ENCODE peak calls at places on chromosome 19, in five cellular contexts. B is fibroblast of lung, U is psoas muscle, F is MG63, E is heart right ventricle. X is an unnamed sample.

GRCh38 chr19:10768369-10768768 is 50.5 kb downstream of the DNM2 start:
- DNase-seq in U (no peak), E (no peak), B (no peak), F (no peak), X (no peak)

GRCh38 chr19:29832801-29833200 is 21.0 kb downstream of the CCNE1 start:
- DNase-seq in E (no peak), F (no peak), U (no peak), B (no peak), X (no peak)

GRCh38 chr19:10151521-10151920 is 31.8 kb upstream of the EIF3G start:
- DNase-seq in E (no peak), F (no peak), U (no peak), B (no peak), X (no peak)

GRCh38 chr19:4531562-4532165 is 3.4 kb downstream of the PLIN5 start:
- DNase-seq in B (no peak), F (no peak), E (no peak), U (peak; percentile 34), X (no peak)

GRCh38 chr19:3644351-3645066 is 17.9 kb upstream of the CACTIN start:
- DNase-seq in U (no peak), E (no peak), F (peak; percentile 41), B (peak; percentile 63), X (no peak)

GRCh38 chr19:58022283-58022660 is 11.6 kb upstream of the ZSCAN1 start:
- DNase-seq in B (no peak), U (no peak), E (no peak), F (no peak), X (no peak)

GRCh38 chr19:18460313-18460712 is 22.4 kb upstream of the ISYNA1 start:
- DNase-seq in F (peak; percentile 85), U (peak; percentile 90), B (peak; percentile 84), E (peak; percentile 46), X (peak; percentile 54)

GRCh38 chr19:17517898-17518297 is 6.4 kb downstream of the PGLS start:
- DNase-seq in E (no peak), F (no peak), B (peak; percentile 35), U (no peak), X (no peak)

GRCh38 chr19:15971217-15971616 is 22.4 kb downstream of the OR10H4 start:
- DNase-seq in B (no peak), U (no peak), F (no peak), E (no peak), X (no peak)

GRCh38 chr19:14473915-14474578 is 1.1 kb downstream of the PTGER1 start:
- DNase-seq in U (peak; percentile 56), F (no peak), B (no peak), E (no peak), X (no peak)

GRCh38 chr19:35869327-35870123 is 1.2 kb downstream of the APLP1 start:
- DNase-seq in U (peak; percentile 59), B (peak; percentile 42), F (peak; percentile 49), E (peak; percentile 53), X (no peak)

GRCh38 chr19:55647732-55648656 is at the start of gene CCDC106:
- DNase-seq in F (peak; percentile 74), U (peak; percentile 78), E (peak; percentile 79), B (peak; percentile 75), X (peak; percentile 43)

GRCh38 chr19:52638601-52639000 is 446 bp upstream of the ZNF83 start:
- DNase-seq in E (peak; percentile 6), F (peak; percentile 64), B (no peak), U (peak; percentile 33), X (no peak)

GRCh38 chr19:1265611-1266115 is 3.5 kb upstream of the CIRBP start:
- DNase-seq in E (peak; percentile 63), F (peak; percentile 88), U (peak; percentile 89), B (peak; percentile 80), X (peak; percentile 66)

GRCh38 chr19:18737337-18737953 is 53.7 kb downstream of the COMP start:
- DNase-seq in U (no peak), F (no peak), B (no peak), E (no peak), X (no peak)

GRCh38 chr19:18496167-18496979 is 25.5 kb downstream of the ELL start:
- DNase-seq in F (peak; percentile 57), B (no peak), E (no peak), U (no peak), X (no peak)

GRCh38 chr19:15424692-15425272 is 6.0 kb upstream of the AKAP8L start:
- DNase-seq in U (no peak), F (no peak), B (no peak), E (no peak), X (no peak)

GRCh38 chr19:10018219-10018618 is 4.9 kb downstream of the RDH8 start:
- DNase-seq in U (no peak), E (no peak), B (peak; percentile 36), F (no peak), X (peak; percentile 56)

GRCh38 chr19:15469513-15470297 is 5.4 kb upstream of the RASAL3 start:
- DNase-seq in E (no peak), F (no peak), U (no peak), B (no peak), X (no peak)

GRCh38 chr19:1295169-1296012 is 9.7 kb downstream of the EFNA2 start:
- DNase-seq in U (no peak), F (no peak), E (no peak), B (no peak), X (no peak)

GRCh38 chr19:11169896-11170678 is 14.5 kb upstream of the SPC24 start:
- DNase-seq in E (no peak), F (no peak), B (peak; percentile 42), U (peak; percentile 41), X (peak; percentile 74)

GRCh38 chr19:19098703-19099632 is 35.2 kb downstream of the SLC25A42 start:
- DNase-seq in E (peak; percentile 39), F (no peak), B (no peak), U (no peak), X (no peak)

GRCh38 chr19:14577885-14578427 is 4.9 kb upstream of the CLEC17A start:
- DNase-seq in U (no peak), F (no peak), B (no peak), E (no peak), X (no peak)

GRCh38 chr19:54554006-54554405 is 19.6 kb upstream of the LILRA2 start:
- DNase-seq in F (peak; percentile 45), E (no peak), B (no peak), U (no peak), X (no peak)

GRCh38 chr19:13019330-13019729 is 24.1 kb downstream of the NFIX start:
- DNase-seq in B (no peak), F (no peak), U (no peak), E (no peak), X (no peak)
- H3K4me3 ChIP-seq in B (no peak overlapping the region), F (no peak overlapping the region), U (peak overlapping the region; percentile 57), E (no peak overlapping the region), X (no peak overlapping the region)

GRCh38 chr19:34193439-34193838 is 21.1 kb downstream of the LSM14A start:
- DNase-seq in F (no peak), U (no peak), E (no peak), B (no peak), X (no peak)

GRCh38 chr19:34189199-34189916 is 17.1 kb downstream of the LSM14A start:
- DNase-seq in F (no peak), E (no peak), B (no peak), U (no peak), X (no peak)

GRCh38 chr19:34193876-34194275 is 21.6 kb downstream of the LSM14A start:
- DNase-seq in U (no peak), E (no peak), B (no peak), F (no peak), X (no peak)

GRCh38 chr19:34189917-34190425 is 17.7 kb downstream of the LSM14A start:
- DNase-seq in E (no peak), U (no peak), F (no peak), B (no peak), X (no peak)

DNA sequence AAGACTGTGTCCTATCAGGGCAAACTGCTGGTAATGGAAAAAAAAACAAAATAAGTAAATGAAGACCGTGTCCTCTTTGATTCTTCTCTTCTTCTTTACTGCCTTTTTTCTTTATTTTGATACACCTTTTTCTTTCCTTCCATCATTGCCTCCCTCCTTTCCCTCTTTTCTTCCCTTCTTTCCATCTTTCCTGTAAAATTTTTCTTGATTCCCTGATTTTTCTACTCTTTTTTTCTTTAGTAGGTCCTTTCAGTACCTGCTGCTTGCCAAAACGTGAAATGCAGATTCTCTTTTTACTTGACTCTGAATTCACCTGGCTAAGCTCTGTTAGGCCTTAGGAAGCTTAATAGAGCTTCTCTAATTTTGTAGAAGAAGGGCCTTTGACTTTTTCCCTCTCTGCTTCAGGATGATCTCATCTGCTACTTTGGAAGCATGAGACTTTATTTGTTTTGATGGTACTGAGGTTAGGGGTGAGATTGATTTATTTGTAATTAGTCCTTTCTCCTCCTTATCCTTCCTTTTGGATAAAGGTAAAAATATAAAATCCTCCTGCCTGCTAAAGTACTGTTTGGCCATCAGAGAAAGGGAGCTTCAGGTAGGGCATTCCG is 19.2 kb downstream of the LSM14A start:
- DNase-seq in U (no peak), E (no peak), F (no peak), B (no peak), X (no peak)
- H3K4me3 ChIP-seq in U (no peak overlapping the region), E (no peak overlapping the region), F (no peak overlapping the region), B (no peak overlapping the region), X (no peak overlapping the region)

GRCh38 chr19:47512183-47512947 is 2.5 kb downstream of the NAPA start:
- DNase-seq in B (peak; percentile 78), F (peak; percentile 57), E (no peak), U (no peak), X (no peak)

GRCh38 chr19:47511681-47512080 is 3.2 kb downstream of the NAPA start:
- DNase-seq in U (peak; percentile 60), F (peak; percentile 83), B (no peak), E (no peak), X (no peak)

GRCh38 chr19:47511128-47511517 is 3.7 kb downstream of the NAPA start:
- DNase-seq in U (peak; percentile 52), B (no peak), E (no peak), F (peak; percentile 78), X (no peak)

GRCh38 chr19:47514151-47514868 is 553 bp downstream of the NAPA start:
- DNase-seq in F (no peak), U (no peak), E (no peak), B (no peak), X (no peak)

DNA sequence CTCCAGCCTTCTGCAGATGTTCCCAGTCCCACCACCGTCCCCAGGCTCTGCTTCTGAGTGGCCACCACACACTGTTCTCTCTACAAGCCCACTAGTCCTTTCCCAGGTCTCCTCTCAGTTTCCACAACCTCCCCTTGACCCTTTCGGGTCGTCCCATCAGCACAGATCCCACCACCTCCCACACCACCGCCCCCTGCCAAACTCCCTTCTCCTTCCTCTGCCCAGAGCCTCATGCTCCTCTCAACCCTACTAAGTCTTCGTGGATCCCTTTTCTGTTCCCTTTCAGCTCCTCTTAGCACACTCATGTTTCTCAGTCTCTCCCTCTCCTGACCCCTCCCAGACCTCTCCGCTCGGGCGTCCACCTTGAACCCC is 1.9 kb downstream of the NAPA start:
- DNase-seq in B (no peak), F (no peak), U (no peak), E (no peak), X (no peak)
- H3K4me3 ChIP-seq in B (peak overlapping the region; percentile 40), F (peak overlapping the region; percentile 98), U (peak overlapping the region; percentile 95), E (no peak overlapping the region), X (no peak overlapping the region)

DNA sequence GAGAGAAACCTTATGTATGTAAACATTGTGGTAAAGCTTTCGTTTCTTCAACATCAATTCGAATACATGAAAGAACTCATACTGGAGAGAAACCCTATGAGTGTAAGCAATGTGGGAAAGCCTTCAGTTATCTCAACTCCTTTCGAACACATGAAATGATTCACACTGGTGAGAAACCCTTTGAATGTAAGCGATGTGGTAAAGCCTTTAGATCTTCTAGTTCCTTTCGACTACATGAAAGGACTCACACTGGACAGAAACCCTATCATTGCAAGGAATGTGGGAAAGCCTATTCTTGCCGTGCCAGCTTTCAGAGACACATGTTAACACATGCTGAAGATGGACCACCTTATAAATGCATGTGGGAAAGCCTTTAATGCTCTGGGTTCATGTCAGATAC is 24.7 kb downstream of the ZNF136 start:
- DNase-seq in U (no peak), F (no peak), B (peak; percentile 14), E (no peak), X (no peak)
- H3K4me3 ChIP-seq in U (no peak overlapping the region), F (no peak overlapping the region), B (no peak overlapping the region), E (no peak overlapping the region), X (no peak overlapping the region)